ENCODE peak calls at places on chromosomes 4 and X, in six cellular contexts. R, X, Z, N, D and V are unnamed samples.

GRCh38 chrX:37871626-37872302 is 24.4 kb upstream of the DYNLT3 start:
- DNase-seq in N (peak), D (peak), Z (no peak), X (peak), R (peak), V (no peak)

GRCh38 chr4:150679018-150679766 is 97.2 kb downstream of the MAB21L2 start:
- DNase-seq in X (no peak), N (no peak), R (no peak), D (no peak), Z (no peak), V (no peak)

GRCh38 chr4:15006416-15007024 is 4.2 kb downstream of the CPEB2 start:
- DNase-seq in N (no peak), R (no peak), D (no peak), Z (peak), X (no peak), V (no peak)

GRCh38 chrX:118630843-118631242 is 96.6 kb upstream of the IL13RA1 start:
- DNase-seq in D (no peak), N (no peak), X (no peak), R (no peak), Z (no peak), V (no peak)

GRCh38 chr4:83561381-83561780 is 25.5 kb downstream of the GPAT3 start:
- DNase-seq in N (no peak), X (no peak), D (no peak), Z (no peak), R (no peak), V (no peak)

GRCh38 chr4:126479709-126480108 is 1153.0 kb upstream of the INTU start:
- DNase-seq in R (no peak), X (no peak), Z (no peak), N (no peak), D (no peak), V (no peak)

GRCh38 chrX:129316461-129316860 is 206.8 kb downstream of the SMARCA1 start:
- DNase-seq in R (no peak), X (no peak), D (no peak), N (no peak), Z (no peak), V (no peak)

GRCh38 chrX:1398431-1399340 is 6.8 kb upstream of the SLC25A6 start:
- DNase-seq in N (peak), X (no peak), R (no peak), D (no peak), Z (no peak), V (no peak)

GRCh38 chr4:54315561-54315960 is 86.5 kb downstream of the PDGFRA start:
- DNase-seq in R (no peak), Z (no peak), X (no peak), N (no peak), D (no peak), V (no peak)

GRCh38 chr4:2060578-2061207 is 1.6 kb downstream of the NAT8L start:
- DNase-seq in X (no peak), D (no peak), N (peak), R (no peak), Z (no peak), V (no peak)

GRCh38 chr4:118981839-118982381 is 93.3 kb downstream of the SYNPO2 start:
- DNase-seq in X (peak), Z (peak), R (peak), D (peak), N (no peak), V (peak)

GRCh38 chrX:24513416-24513815 is 48.3 kb downstream of the PDK3 start:
- DNase-seq in R (no peak), Z (no peak), X (no peak), N (no peak), D (no peak), V (no peak)

GRCh38 chr4:3423952-3424351 is 17.8 kb upstream of the HGFAC start:
- DNase-seq in N (no peak), Z (no peak), X (no peak), R (no peak), D (no peak), V (no peak)

GRCh38 chr4:2248821-2249261 is 6.9 kb upstream of the HAUS3 start:
- DNase-seq in X (no peak), R (no peak), Z (no peak), D (no peak), N (no peak), V (no peak)

GRCh38 chrX:15343075-15343476 is 7.8 kb upstream of the PIGA start:
- DNase-seq in X (no peak), N (no peak), R (no peak), Z (no peak), D (no peak), V (no peak)

GRCh38 chr4:124414641-124415040 is 297.9 kb downstream of the ANKRD50 start:
- DNase-seq in D (no peak), X (no peak), Z (no peak), R (no peak), N (no peak), V (no peak)

GRCh38 chr4:153713840-153714239 is 29.8 kb downstream of the TLR2 start:
- DNase-seq in D (no peak), Z (no peak), X (no peak), R (no peak), N (no peak), V (no peak)

GRCh38 chr4:128285085-128286023 is 2.3 kb downstream of the PGRMC2 start:
- DNase-seq in N (no peak), D (no peak), Z (no peak), R (no peak), X (no peak), V (no peak)

GRCh38 chrX:135931644-135932487 is 38.4 kb downstream of the SAGE1 start:
- DNase-seq in X (no peak), Z (peak), R (no peak), N (peak), D (peak), V (no peak)

GRCh38 chr4:59457576-59457975 is 1742.5 kb upstream of the ADGRL3 start:
- DNase-seq in D (no peak), X (no peak), N (no peak), R (no peak), Z (no peak), V (no peak)

GRCh38 chr4:47705326-47705981 is 132.4 kb downstream of the CORIN start:
- DNase-seq in R (no peak), X (no peak), N (no peak), D (no peak), Z (no peak), V (no peak)

GRCh38 chrX:24658421-24658820 is 11.3 kb upstream of the PCYT1B start:
- DNase-seq in X (no peak), N (no peak), R (no peak), D (no peak), Z (no peak), V (no peak)

GRCh38 chrX:43557792-43558191 is 98.3 kb upstream of the MAOA start:
- DNase-seq in X (peak), Z (peak), D (peak), R (peak), N (peak), V (peak)

GRCh38 chr4:122150896-122151295 is 1.2 kb upstream of the BLTP1 start:
- DNase-seq in N (no peak), R (no peak), Z (no peak), X (no peak), D (no peak), V (no peak)
- H3K27ac ChIP-seq in N (peak), R (no peak), Z (no peak), X (peak), D (peak), V (peak)

DNA sequence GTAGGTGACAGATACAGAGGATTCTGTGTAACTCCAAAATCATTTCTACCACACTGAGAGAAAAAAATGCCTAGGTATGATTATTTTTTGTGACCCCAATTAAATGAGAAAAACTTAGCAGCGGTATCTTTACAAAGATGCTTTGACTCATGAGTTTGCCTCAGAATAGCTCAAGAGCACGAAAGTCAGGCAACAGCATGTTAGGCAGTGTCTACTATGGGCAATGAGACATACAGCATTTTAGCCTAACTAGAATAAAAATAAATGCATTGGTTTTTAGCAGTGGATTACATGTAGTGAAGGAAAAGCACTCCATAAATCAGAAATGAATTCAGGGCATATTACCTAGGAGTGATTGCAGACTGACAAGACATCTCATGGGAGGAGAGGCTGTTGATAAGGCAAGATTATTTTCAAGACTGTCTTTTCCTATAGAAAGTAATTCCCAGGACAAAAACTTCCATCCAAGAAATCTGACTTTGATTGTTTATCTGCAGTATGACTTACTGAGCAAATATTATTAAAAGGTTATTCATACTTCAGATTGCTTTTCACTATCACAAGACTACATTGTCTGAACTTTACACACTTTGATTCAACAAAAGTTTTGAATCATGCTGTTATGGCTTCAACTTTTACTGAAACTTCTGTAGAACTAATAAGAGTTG is 3.6 kb downstream of the ANXA10 start:
- DNase-seq in Z (no peak), D (no peak), R (no peak), N (no peak), X (no peak), V (no peak)
- H3K27ac ChIP-seq in Z (no peak), D (no peak), R (no peak), N (no peak), X (no peak), V (no peak)

DNA sequence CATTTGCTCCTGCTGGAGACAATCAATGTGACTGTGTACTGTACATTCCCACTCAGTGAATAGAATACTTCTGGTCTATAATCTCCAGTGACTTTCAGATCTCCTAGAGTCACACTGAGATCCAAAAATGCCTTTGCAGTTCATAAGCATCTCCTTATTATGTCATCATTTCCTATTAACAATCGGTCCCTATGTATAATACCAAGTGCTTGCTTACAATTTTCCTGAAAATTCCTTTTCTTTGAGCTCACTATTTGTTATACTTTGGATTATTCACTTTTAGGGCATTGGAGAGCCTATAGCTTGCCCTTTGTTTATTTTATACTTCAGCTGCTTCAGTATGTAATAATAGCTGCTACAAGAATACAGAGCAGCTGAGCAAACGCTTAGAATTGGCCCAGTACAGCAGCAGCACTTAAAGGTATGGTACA is 313.0 kb downstream of the DCTD start:
- DNase-seq in R (peak), N (no peak), X (no peak), D (no peak), Z (no peak), V (no peak)
- H3K27ac ChIP-seq in R (peak), N (no peak), X (no peak), D (no peak), Z (no peak), V (no peak)

DNA sequence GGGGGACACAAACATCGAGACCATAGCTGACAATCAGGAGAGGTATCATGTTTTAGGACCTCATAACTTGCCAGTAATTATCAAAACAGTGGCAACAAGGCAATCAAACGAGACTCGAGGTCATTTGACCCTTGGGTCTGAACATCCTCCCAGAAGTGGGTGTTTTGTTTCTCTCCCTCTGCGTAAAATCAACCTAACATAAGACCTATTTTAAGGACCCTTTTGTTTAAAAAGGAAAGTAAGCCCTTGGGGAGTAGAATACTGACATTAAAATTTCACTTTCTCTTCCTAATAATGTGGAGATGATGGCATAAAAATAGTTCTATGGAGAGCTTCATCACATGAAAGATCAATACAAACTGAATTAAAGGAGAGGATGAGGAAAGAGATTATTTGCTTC is 106.2 kb upstream of the PUDP start:
- DNase-seq in N (no peak), X (no peak), Z (no peak), R (no peak), D (no peak), V (no peak)
- H3K27ac ChIP-seq in N (no peak), X (no peak), Z (no peak), R (no peak), D (no peak), V (no peak)

GRCh38 chr4:158722917-158723793 is at the start of gene PPID:
- DNase-seq in R (peak), Z (peak), X (peak), D (peak), N (peak), V (peak)

GRCh38 chr4:158724647-158725046 is 1.5 kb upstream of the PPID start:
- DNase-seq in N (no peak), D (no peak), Z (no peak), X (no peak), R (no peak), V (no peak)

GRCh38 chr4:158721680-158722079 is 1.5 kb downstream of the PPID start:
- DNase-seq in D (no peak), N (no peak), R (no peak), X (no peak), Z (no peak), V (no peak)

GRCh38 chr4:158728256-158728655 is 5.1 kb upstream of the PPID start:
- DNase-seq in N (no peak), Z (no peak), D (no peak), X (no peak), R (no peak), V (no peak)

DNA sequence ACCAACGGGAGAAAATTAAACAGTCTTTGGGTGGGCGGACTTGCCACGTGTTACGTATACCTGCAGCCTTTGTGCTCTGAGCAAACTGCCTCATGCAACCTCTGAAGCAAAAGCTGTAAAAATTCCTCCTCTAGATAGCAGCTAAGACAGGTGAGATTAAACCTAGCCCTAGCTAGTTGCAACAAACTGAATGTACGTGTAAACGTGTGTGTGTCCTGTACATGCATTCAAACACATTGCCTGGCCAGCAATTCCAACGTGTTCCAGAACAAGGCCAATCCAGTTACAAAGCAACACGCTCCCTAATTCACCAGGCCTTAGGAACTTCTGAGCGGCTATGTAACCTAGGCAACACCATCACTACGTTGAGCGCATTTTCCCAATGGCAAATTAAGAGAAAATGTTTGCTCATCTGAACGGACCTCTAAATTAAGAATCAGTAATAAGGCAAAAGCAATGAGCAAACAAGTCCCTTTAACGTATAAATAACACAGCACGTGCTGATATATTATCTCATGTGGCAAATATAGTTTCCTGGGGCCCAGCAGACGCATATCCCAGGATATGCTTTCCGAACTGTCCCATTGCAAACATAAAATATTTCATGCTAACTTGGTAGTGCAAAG is 792 bp downstream of the PPID start:
- DNase-seq in N (no peak), Z (no peak), D (no peak), X (no peak), R (no peak), V (peak)
- H3K27ac ChIP-seq in N (peak), Z (peak), D (peak), X (peak), R (peak), V (peak)

DNA sequence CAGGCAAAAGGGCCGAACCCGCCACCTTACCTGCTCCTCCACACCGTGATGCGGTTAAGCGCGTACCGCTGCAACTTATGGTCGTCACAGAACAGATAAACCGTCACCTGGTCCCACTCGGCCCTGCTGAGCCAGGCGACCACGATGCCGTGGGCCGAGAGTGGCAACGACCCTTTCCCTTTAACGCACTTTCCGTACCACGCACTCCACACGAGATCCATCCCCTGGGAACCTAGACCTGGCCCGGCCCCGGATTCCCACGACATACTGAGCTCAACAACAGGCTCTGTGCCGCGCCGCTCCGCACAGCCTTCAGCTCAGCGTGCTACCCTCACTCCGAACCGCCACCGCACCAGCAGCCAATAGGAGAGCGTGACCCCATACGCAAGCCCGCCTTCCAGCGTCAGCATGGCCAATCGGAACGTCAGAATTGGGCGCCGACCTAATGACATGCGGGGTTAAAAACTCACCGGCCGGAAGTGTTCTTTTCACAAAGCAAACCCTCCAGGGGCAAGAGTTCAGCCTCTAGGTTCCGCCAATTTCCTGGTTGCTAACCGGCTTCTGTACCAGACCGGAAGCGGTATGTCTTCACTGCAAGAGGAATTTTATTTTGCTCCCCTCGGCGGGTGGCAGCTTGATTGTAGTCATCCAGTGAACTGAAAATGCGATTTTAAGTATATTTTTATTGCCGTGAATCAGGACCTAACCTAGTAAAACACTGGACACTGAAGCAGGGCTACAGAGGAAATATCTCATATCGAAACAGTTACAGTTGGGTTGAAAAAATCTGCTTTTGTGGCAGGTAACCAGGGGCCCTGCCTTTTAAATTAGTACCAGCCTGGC is at the start of gene LAS1L:
- DNase-seq in R (peak), X (peak), D (peak), Z (peak), N (peak), V (peak)
- H3K27ac ChIP-seq in R (peak), X (peak), D (peak), Z (peak), N (peak), V (peak)

GRCh38 chr4:134471569-134471968 is 270.0 kb upstream of the PABPC4L start:
- DNase-seq in R (no peak), X (no peak), N (no peak), D (no peak), Z (no peak), V (no peak)
- H3K27ac ChIP-seq in R (no peak), X (no peak), N (no peak), D (no peak), Z (no peak), V (no peak)

GRCh38 chr4:67933755-67934154 is 29.5 kb downstream of the TMPRSS11A start:
- DNase-seq in N (no peak), Z (no peak), D (no peak), R (no peak), X (no peak), V (no peak)

GRCh38 chr4:67935888-67936287 is 27.4 kb downstream of the TMPRSS11A start:
- DNase-seq in D (no peak), Z (no peak), X (no peak), R (no peak), N (no peak), V (no peak)

GRCh38 chr4:67931256-67931655 is 32.0 kb downstream of the TMPRSS11A start:
- DNase-seq in N (no peak), D (no peak), Z (no peak), R (no peak), X (no peak), V (no peak)

GRCh38 chr4:67933038-67933437 is 30.3 kb downstream of the TMPRSS11A start:
- DNase-seq in R (no peak), D (no peak), N (no peak), X (no peak), Z (no peak), V (no peak)

GRCh38 chr4:67934628-67935027 is 28.7 kb downstream of the TMPRSS11A start:
- DNase-seq in N (no peak), Z (no peak), X (no peak), D (no peak), R (no peak), V (no peak)
- H3K27ac ChIP-seq in N (no peak), Z (no peak), X (no peak), D (no peak), R (no peak), V (no peak)

GRCh38 chr4:86472377-86473019 is 112.6 kb upstream of the MAPK10 start:
- DNase-seq in D (no peak), R (no peak), Z (no peak), X (no peak), N (no peak), V (no peak)
- H3K27ac ChIP-seq in D (no peak), R (no peak), Z (no peak), X (no peak), N (no peak), V (no peak)

GRCh38 chrX:131734621-131735020 is 190.7 kb downstream of the OR13H1 start:
- DNase-seq in X (no peak), D (peak), R (no peak), N (no peak), Z (peak), V (no peak)
- H3K27ac ChIP-seq in X (no peak), D (no peak), R (no peak), N (no peak), Z (no peak), V (peak)